ENCODE peak calls at places on chromosomes 13 and 19, in four cellular contexts. One of them, this sample, is unnamed.

GRCh38 chr13:97307544-97307881 is 85.4 kb downstream of the MBNL2 start:
- DNase-seq in A549: no peak
- DNase-seq in IMR-90: no peak
- DNase-seq in SK-N-SH: no peak
- DNase-seq in this sample: no peak

GRCh38 chr13:45055902-45056648 is 64.2 kb upstream of the GTF2F2 start:
- DNase-seq in A549: no peak
- DNase-seq in IMR-90: peak
- DNase-seq in SK-N-SH: no peak
- DNase-seq in this sample: peak

GRCh38 chr19:39507715-39508364 is 7.1 kb upstream of the SELENOV start:
- DNase-seq in A549: no peak
- DNase-seq in IMR-90: no peak
- DNase-seq in SK-N-SH: no peak
- DNase-seq in this sample: no peak

GRCh38 chr13:34425307-34425949 is 516.6 kb upstream of the NBEA start:
- DNase-seq in A549: no peak
- DNase-seq in IMR-90: no peak
- DNase-seq in SK-N-SH: no peak
- DNase-seq in this sample: no peak

GRCh38 chr19:4575267-4575793 is 15.8 kb upstream of the SEMA6B start:
- DNase-seq in A549: peak
- DNase-seq in IMR-90: peak
- DNase-seq in SK-N-SH: peak
- DNase-seq in this sample: peak

GRCh38 chr13:110942248-110942981 is 27.5 kb upstream of the ANKRD10 start:
- DNase-seq in A549: no peak
- DNase-seq in IMR-90: peak
- DNase-seq in SK-N-SH: no peak
- DNase-seq in this sample: no peak

GRCh38 chr19:55640577-55641375 is at the start of gene ZNF580:
- DNase-seq in A549: peak
- DNase-seq in IMR-90: peak
- DNase-seq in SK-N-SH: peak
- DNase-seq in this sample: peak

GRCh38 chr13:98039964-98040363 is 86.5 kb downstream of the IPO5 start:
- DNase-seq in A549: no peak
- DNase-seq in IMR-90: no peak
- DNase-seq in SK-N-SH: no peak
- DNase-seq in this sample: no peak

GRCh38 chr13:51034906-51035305 is 76.2 kb downstream of the C13orf42 start:
- DNase-seq in A549: no peak
- DNase-seq in IMR-90: no peak
- DNase-seq in SK-N-SH: no peak
- DNase-seq in this sample: no peak

GRCh38 chr13:77571956-77572355 is 36.5 kb downstream of the SCEL start:
- DNase-seq in A549: no peak
- DNase-seq in IMR-90: no peak
- DNase-seq in SK-N-SH: no peak
- DNase-seq in this sample: no peak

GRCh38 chr13:30510091-30510490 is 44.4 kb upstream of the HMGB1 start:
- DNase-seq in A549: no peak
- DNase-seq in IMR-90: no peak
- DNase-seq in SK-N-SH: no peak
- DNase-seq in this sample: no peak
- TF ChIP-seq RCOR1 in A549: no peak
- TF ChIP-seq RCOR1 in IMR-90: no peak
- TF ChIP-seq RCOR1 in SK-N-SH: no peak
- TF ChIP-seq RCOR1 in this sample: no peak

DNA sequence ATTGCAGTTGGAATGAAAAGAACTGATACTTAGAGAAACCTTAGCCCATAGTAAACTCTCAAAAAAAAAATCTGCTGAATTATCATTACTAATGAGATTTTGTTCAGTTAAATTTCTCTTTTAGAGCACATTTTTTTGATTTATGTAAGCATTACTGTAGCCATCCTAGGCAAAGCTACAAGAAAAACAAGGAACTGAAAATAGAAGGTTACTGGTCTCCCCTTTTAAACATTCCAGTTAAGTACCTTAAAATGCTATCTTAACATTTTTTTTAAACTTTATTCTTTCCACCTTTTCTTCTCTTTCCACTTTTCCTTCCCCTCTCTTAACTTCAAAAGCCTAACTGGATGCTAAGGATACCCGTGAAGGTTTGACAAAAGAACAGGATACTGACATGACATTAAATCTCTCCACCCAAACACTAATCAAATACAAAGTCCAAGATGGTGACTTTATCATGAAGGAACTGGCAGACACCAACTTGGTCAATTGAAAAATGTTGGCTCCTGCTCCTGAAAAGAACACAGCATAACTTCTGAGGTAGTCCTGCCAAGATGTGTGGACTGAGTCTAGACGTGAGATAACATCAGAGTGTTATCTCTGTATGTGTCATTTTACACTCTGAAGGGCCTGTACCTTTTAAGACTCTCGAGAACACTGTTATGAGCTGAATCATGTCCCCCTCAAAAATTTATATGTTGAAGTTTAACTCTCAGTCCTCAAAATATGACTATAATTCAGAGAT is 29.5 kb upstream of the SACS start:
- DNase-seq in A549: no peak
- DNase-seq in IMR-90: peak
- DNase-seq in SK-N-SH: no peak
- DNase-seq in this sample: no peak
- TF ChIP-seq RCOR1 in A549: no peak
- TF ChIP-seq RCOR1 in IMR-90: no peak
- TF ChIP-seq RCOR1 in SK-N-SH: no peak
- TF ChIP-seq RCOR1 in this sample: no peak

DNA sequence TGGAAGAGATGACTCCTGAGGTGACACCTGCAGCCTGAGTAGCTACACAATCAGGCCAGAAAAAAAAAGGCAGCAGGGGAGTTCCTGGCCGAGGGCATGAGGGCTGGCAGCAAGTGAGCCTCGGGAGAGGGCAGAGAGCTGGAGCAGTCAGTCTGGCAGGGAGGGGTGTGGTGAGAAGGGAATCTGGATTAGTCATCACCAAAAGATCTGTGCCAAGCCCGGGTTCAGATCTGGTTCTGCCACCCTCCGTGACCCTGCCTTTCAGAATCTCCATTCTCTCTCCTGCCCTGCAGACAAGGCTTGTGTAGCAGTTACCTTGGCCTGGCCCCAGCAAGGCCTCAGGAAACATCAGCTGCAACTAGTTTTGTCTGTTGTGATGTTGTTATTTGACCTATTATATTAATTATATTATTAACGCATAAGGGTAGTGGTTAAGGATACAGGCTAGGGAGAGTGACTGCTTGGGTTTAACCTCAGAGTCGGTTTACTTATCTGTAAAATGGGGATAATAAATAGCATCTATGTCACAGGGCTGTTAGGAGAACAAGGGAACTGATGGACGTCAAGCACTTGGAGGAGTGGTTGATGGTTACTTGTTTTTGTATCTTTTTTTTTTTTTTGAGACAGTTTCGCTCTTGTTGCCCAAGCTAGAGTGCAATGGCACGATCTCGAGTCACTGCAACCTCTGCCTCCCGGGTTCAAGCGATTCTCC is 2.7 kb upstream of the CAPNS1 start:
- DNase-seq in A549: peak
- DNase-seq in IMR-90: peak
- DNase-seq in SK-N-SH: no peak
- DNase-seq in this sample: no peak
- TF ChIP-seq RCOR1 in A549: no peak
- TF ChIP-seq RCOR1 in IMR-90: no peak
- TF ChIP-seq RCOR1 in SK-N-SH: no peak
- TF ChIP-seq RCOR1 in this sample: no peak

GRCh38 chr19:1824252-1824622 is 12.2 kb upstream of the ATP8B3 start:
- DNase-seq in A549: no peak
- DNase-seq in IMR-90: no peak
- DNase-seq in SK-N-SH: no peak
- DNase-seq in this sample: no peak

GRCh38 chr19:1827566-1828278 is 15.6 kb upstream of the ATP8B3 start:
- DNase-seq in A549: no peak
- DNase-seq in IMR-90: no peak
- DNase-seq in SK-N-SH: no peak
- DNase-seq in this sample: no peak

GRCh38 chr19:1823539-1824251 is 11.6 kb upstream of the ATP8B3 start:
- DNase-seq in A549: no peak
- DNase-seq in IMR-90: no peak
- DNase-seq in SK-N-SH: peak
- DNase-seq in this sample: no peak

GRCh38 chr19:1826557-1827521 is 14.8 kb upstream of the ATP8B3 start:
- DNase-seq in A549: peak
- DNase-seq in IMR-90: no peak
- DNase-seq in SK-N-SH: peak
- DNase-seq in this sample: peak

GRCh38 chr19:1825909-1826556 is 14.0 kb upstream of the ATP8B3 start:
- DNase-seq in A549: peak
- DNase-seq in IMR-90: peak
- DNase-seq in SK-N-SH: peak
- DNase-seq in this sample: peak
- TF ChIP-seq RCOR1 in A549: no peak
- TF ChIP-seq RCOR1 in IMR-90: no peak
- TF ChIP-seq RCOR1 in SK-N-SH: no peak
- TF ChIP-seq RCOR1 in this sample: peak

GRCh38 chr13:93080587-93080986 is 146.0 kb upstream of the GPC6 start:
- DNase-seq in A549: no peak
- DNase-seq in IMR-90: peak
- DNase-seq in SK-N-SH: no peak
- DNase-seq in this sample: no peak
- TF ChIP-seq RCOR1 in A549: no peak
- TF ChIP-seq RCOR1 in IMR-90: no peak
- TF ChIP-seq RCOR1 in SK-N-SH: no peak
- TF ChIP-seq RCOR1 in this sample: no peak